ENCODE peak calls at places on chromosomes 12 and 14, in seven cellular contexts. L, W, O, Q, I, A and G are unnamed samples. For H3K36me3 and H3K9me3, the result is how much of the 10 kb centered on the place peaks cover.

GRCh38 chr14:32453857-32454810 is 125.0 kb downstream of the AKAP6 start:
- DNase-seq in O (peak), L (no peak), I (no peak), W (no peak), Q (no peak), A (no peak), G (peak)

GRCh38 chr14:100578552-100578951 is 8.7 kb downstream of the BEGAIN start:
- DNase-seq in Q (no peak), O (peak), W (no peak), A (peak), L (no peak), I (no peak), G (no peak)

GRCh38 chr14:101223147-101223546 is 319.6 kb upstream of the RTL1 start:
- DNase-seq in I (peak), A (no peak), L (no peak), W (no peak), O (no peak), Q (no peak), G (no peak)

GRCh38 chr14:22432348-22432976 is 156.6 kb downstream of the DAD1 start:
- DNase-seq in W (no peak), O (peak), I (no peak), Q (peak), A (peak), L (no peak), G (no peak)

GRCh38 chr14:90060312-90060964 is 1.4 kb upstream of the KCNK13 start:
- DNase-seq in A (peak), W (peak), I (no peak), L (no peak), Q (no peak), O (peak), G (peak)

GRCh38 chr14:83940253-83940652 is 1589.7 kb upstream of the FLRT2 start:
- DNase-seq in Q (no peak), W (no peak), A (peak), O (no peak), I (no peak), L (no peak), G (no peak)

GRCh38 chr12:102385343-102385742 is 95.0 kb downstream of the IGF1 start:
- DNase-seq in Q (no peak), O (no peak), L (no peak), A (no peak), I (no peak), W (no peak), G (no peak)

GRCh38 chr12:122080149-122081107 is 1.9 kb downstream of the MLXIP start:
- DNase-seq in A (peak), O (peak), L (no peak), W (peak), Q (peak), I (no peak), G (peak)

GRCh38 chr14:90811641-90812040 is 4.6 kb downstream of the TTC7B start:
- DNase-seq in W (no peak), L (no peak), O (no peak), Q (no peak), I (no peak), A (no peak), G (no peak)

GRCh38 chr12:34390846-34391700 is 368.8 kb downstream of the ALG10 start:
- DNase-seq in I (no peak), O (no peak), W (peak), Q (peak), A (no peak), L (no peak), G (no peak)

GRCh38 chr14:58815046-58815701 is 177.4 kb downstream of the DACT1 start:
- DNase-seq in O (peak), A (peak), W (no peak), I (no peak), Q (no peak), L (no peak), G (no peak)

DNA sequence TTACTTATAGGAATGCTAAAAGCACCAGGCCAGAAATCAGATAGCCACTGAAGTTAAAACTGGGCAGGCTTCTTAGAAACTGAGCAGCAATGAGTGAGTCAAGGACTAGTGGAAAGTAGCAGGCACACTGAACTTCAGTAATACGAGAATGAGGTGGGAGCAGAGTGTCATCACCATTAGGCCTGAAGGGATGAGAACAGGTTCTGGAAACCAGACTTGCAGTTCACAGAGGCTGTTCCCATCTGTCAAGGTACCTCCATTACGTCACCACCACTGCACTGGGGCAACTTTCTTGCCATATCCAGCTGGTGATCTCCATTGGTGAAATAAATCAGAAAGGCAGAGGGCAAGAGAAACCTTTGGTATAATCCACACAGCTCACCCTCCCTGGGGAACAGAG is 15.6 kb downstream of the ZNF10 start:
- DNase-seq in O (no peak), A (no peak), Q (no peak), I (no peak), L (no peak), W (no peak), G (no peak)
- H3K36me3 ChIP-seq in O (under half), A (under half), Q (half or more), I (half or more), L (under half), W (under half), G (under half)

DNA sequence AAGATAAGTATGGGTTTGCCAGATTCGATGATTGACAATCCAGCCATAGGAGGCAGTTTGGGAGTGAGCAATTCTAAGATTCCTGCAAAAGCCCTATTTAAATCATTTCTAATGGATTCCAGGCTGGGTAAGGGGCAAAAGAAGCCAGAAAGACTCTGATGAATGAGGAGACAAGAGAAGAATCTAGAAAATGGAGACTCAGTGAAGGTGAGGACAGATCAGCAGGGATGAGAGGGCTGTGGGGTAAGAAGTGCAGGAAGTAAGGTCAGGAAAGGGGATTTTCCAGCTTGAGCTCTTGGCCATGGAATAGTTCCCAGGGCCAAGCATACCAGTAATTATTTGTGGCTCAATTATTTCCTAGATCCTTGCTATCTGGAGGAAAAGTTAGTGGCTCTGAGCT is 87.3 kb downstream of the TMX1 start:
- DNase-seq in W (no peak), L (no peak), A (peak), O (peak), Q (no peak), I (no peak), G (no peak)
- H3K27ac ChIP-seq in W (no peak), L (no peak), A (no peak), O (no peak), Q (no peak), I (no peak), G (no peak)

GRCh38 chr12:132940071-132940719 is 15.9 kb downstream of the ZNF605 start:
- DNase-seq in O (no peak), Q (no peak), W (no peak), A (no peak), I (no peak), L (no peak), G (no peak)
- H3K9me3 ChIP-seq in O (under half), Q (under half), W (under half), A (under half), I (half or more), L (under half), G (under half)

GRCh38 chr12:70307868-70308267 is 58.2 kb upstream of the KCNMB4 start:
- DNase-seq in I (no peak), A (no peak), W (no peak), Q (no peak), O (no peak), L (no peak), G (no peak)

GRCh38 chr12:70305794-70306193 is 60.3 kb upstream of the KCNMB4 start:
- DNase-seq in I (no peak), Q (no peak), O (no peak), L (no peak), W (no peak), A (no peak), G (no peak)

GRCh38 chr12:70314145-70314544 is 51.9 kb upstream of the KCNMB4 start:
- DNase-seq in Q (no peak), W (no peak), L (no peak), I (no peak), O (no peak), A (no peak), G (no peak)

GRCh38 chr12:70306676-70307075 is 59.4 kb upstream of the KCNMB4 start:
- DNase-seq in O (no peak), W (no peak), L (no peak), I (no peak), Q (no peak), A (no peak), G (no peak)

DNA sequence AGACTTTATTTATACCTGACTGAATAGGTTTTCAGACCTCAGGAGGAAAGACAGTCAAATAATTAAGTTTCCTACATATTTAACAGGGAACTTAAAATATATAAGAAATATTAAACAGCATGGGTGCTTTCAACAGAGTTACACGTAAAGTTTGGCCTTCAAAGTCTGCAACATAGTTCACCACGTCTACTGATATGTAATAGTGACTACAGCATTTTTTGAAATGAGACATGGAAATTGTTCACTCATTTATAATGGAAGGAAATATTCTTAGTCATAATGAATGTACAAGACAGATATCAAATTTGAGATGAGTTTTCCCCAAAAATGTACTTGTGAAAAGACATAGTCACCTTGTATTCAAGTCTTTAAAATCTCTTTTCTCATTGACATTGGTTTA is 56.7 kb upstream of the KCNMB4 start:
- DNase-seq in L (no peak), A (no peak), W (no peak), Q (no peak), O (no peak), I (no peak), G (no peak)
- H3K36me3 ChIP-seq in L (under half), A (under half), W (under half), Q (under half), O (under half), I (under half), G (under half)

GRCh38 chr12:119694111-119694510 is 26.2 kb downstream of the PRKAB1 start:
- DNase-seq in W (no peak), I (no peak), A (no peak), L (no peak), Q (no peak), O (no peak), G (no peak)

GRCh38 chr12:119692410-119692809 is 24.5 kb downstream of the PRKAB1 start:
- DNase-seq in O (no peak), Q (no peak), I (no peak), L (no peak), W (no peak), A (peak), G (no peak)

GRCh38 chr12:119691202-119691846 is 23.4 kb downstream of the PRKAB1 start:
- DNase-seq in W (no peak), O (no peak), A (no peak), L (no peak), Q (no peak), I (no peak), G (no peak)

GRCh38 chr12:119693511-119693910 is 25.6 kb downstream of the PRKAB1 start:
- DNase-seq in L (no peak), W (no peak), I (no peak), Q (no peak), A (no peak), O (no peak), G (no peak)

GRCh38 chr12:119693006-119693405 is 25.1 kb downstream of the PRKAB1 start:
- DNase-seq in A (peak), I (no peak), W (no peak), L (no peak), Q (peak), O (peak), G (no peak)
- H3K27ac ChIP-seq in A (no peak), I (no peak), W (peak), L (no peak), Q (no peak), O (no peak), G (no peak)

GRCh38 chr14:19975291-19975690 is at the start of gene OR4K15:
- DNase-seq in I (no peak), A (no peak), W (no peak), L (no peak), Q (no peak), O (no peak), G (no peak)
- H3K9me3 ChIP-seq in I (under half), A (under half), W (under half), L (under half), Q (under half), O (under half), G (under half)

GRCh38 chr12:66612053-66612775 is 66.7 kb downstream of the GRIP1 start:
- DNase-seq in A (no peak), W (no peak), Q (no peak), I (no peak), O (no peak), L (no peak), G (no peak)
- H3K36me3 ChIP-seq in A (under half), W (under half), Q (under half), I (under half), O (under half), L (under half), G (under half)

DNA sequence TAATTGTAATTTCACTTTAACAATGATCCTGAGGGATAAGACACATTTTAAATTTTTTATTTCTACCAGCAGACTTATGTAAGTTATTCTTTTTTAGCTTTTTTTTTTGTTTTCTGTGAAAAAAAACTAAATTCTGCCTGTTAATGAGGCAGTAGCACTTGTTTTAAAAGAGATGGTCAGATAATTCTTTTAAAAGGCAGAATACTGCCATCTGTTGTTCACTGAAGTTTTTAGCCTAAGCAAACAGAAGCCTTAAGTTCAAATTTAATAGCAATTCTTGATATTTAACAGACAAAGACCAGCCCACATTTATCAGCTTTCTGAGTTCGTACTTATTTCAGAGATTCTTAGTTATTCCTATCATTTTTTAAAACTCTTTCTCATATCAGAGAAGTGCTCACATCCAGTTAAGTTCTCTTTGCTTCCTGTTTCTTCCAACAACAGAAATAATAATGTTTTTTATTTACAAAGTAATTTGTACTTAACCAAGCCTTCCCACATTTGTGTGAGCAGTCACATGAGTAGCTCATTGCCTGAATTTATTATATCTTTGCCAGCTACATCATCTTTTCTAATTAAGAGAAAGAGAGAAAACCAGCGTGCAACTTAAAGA is 93.4 kb upstream of the SLCO1C1 start:
- DNase-seq in Q (no peak), I (no peak), O (no peak), L (no peak), A (peak), W (no peak), G (peak)
- H3K27ac ChIP-seq in Q (peak), I (no peak), O (no peak), L (no peak), A (no peak), W (no peak), G (no peak)

DNA sequence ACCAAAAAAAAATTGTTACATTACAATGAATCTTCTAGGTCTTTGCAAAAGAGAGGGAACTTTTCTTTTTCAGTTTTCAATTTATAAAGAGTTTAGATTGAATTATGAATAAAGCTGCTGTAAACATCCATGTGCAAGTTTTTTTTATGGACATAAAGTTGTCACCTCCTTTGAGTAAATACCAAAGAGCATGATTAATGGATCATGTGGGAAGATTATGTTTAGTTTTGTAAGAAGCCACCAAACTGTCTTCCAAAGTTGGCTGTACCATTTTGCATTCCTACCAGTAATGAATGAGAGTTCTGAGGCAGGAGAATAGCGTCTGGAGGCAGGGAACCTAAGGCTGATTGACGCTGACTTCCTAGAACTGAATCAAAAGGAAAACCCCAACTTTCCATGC is 30.2 kb downstream of the LEMD3 start:
- DNase-seq in A (no peak), I (no peak), O (no peak), Q (no peak), L (no peak), W (no peak), G (no peak)
- H3K9me3 ChIP-seq in A (under half), I (under half), O (under half), Q (under half), L (under half), W (under half), G (under half)

DNA sequence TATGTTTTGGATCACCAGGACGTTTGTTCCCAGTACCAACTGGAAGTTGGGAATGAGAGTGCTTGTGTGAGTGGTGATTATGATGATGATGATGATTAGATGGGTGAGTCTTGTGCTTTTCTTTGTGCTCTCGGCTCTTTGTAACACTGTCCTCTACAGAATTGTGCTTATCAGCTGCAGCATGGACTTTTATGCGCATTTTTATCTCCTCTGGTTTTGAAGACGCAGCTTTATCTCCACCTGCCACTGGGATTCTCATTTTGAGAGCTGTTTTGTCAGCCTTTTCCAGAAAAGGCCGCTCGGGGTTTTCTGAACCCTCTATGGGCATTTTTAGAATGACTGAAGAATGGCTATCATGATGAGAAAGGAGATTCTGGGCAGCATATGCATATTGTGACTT is 11.5 kb upstream of the KANSL2 start:
- DNase-seq in I (no peak), Q (no peak), W (no peak), O (no peak), L (no peak), A (no peak), G (no peak)
- H3K36me3 ChIP-seq in I (half or more), Q (half or more), W (half or more), O (under half), L (under half), A (under half), G (under half)